ENCODE peak calls at places on chromosomes 7 and 10, in ten cellular contexts. One of them, this sample, is unnamed.
A peak's percentile ranks its signal among the peaks of the same experiment; 100 is the strongest.

GRCh38 chr10:93916257-93917063 is 22.7 kb downstream of the SLC35G1 start:
- DNase-seq in AG04449: no peak
- DNase-seq in NCI-H2081: peak; percentile 9
- DNase-seq in neural crest cell: no peak
- DNase-seq in body of pancreas: no peak
- DNase-seq in Peyer's patch: no peak
- DNase-seq in brain microvascular endothelial cell: no peak
- DNase-seq in Panc1: no peak
- DNase-seq in fibroblast of mammary gland: peak; percentile 58
- DNase-seq in OCI-LY7: peak; percentile 11
- DNase-seq in this sample: no peak

GRCh38 chr10:13681528-13681927 is 94.8 kb downstream of the PRPF18 start:
- DNase-seq in NCI-H2081: no peak
- DNase-seq in fibroblast of mammary gland: no peak
- DNase-seq in OCI-LY7: no peak
- DNase-seq in Peyer's patch: no peak
- DNase-seq in Panc1: no peak
- DNase-seq in neural crest cell: no peak
- DNase-seq in brain microvascular endothelial cell: no peak
- DNase-seq in AG04449: no peak
- DNase-seq in body of pancreas: no peak
- DNase-seq in this sample: no peak

GRCh38 chr10:33703897-33704825 is 369.7 kb upstream of the NRP1 start:
- DNase-seq in AG04449: no peak
- DNase-seq in neural crest cell: no peak
- DNase-seq in Peyer's patch: no peak
- DNase-seq in fibroblast of mammary gland: peak; percentile 92
- DNase-seq in NCI-H2081: no peak
- DNase-seq in OCI-LY7: no peak
- DNase-seq in brain microvascular endothelial cell: no peak
- DNase-seq in Panc1: no peak
- DNase-seq in body of pancreas: peak; percentile 17
- DNase-seq in this sample: no peak

GRCh38 chr7:54778166-54778565 is 19.2 kb upstream of the SEC61G start:
- DNase-seq in OCI-LY7: no peak
- DNase-seq in neural crest cell: no peak
- DNase-seq in NCI-H2081: no peak
- DNase-seq in Panc1: no peak
- DNase-seq in Peyer's patch: no peak
- DNase-seq in AG04449: no peak
- DNase-seq in fibroblast of mammary gland: no peak
- DNase-seq in body of pancreas: no peak
- DNase-seq in brain microvascular endothelial cell: no peak
- DNase-seq in this sample: no peak

GRCh38 chr10:79492839-79493238 is 19.5 kb upstream of the EIF5AL1 start:
- DNase-seq in fibroblast of mammary gland: no peak
- DNase-seq in body of pancreas: no peak
- DNase-seq in NCI-H2081: no peak
- DNase-seq in AG04449: no peak
- DNase-seq in OCI-LY7: no peak
- DNase-seq in Peyer's patch: no peak
- DNase-seq in Panc1: no peak
- DNase-seq in neural crest cell: no peak
- DNase-seq in brain microvascular endothelial cell: no peak
- DNase-seq in this sample: no peak

GRCh38 chr7:47783456-47784240 is 164.6 kb downstream of the PKD1L1 start:
- DNase-seq in OCI-LY7: no peak
- DNase-seq in neural crest cell: no peak
- DNase-seq in NCI-H2081: no peak
- DNase-seq in AG04449: peak; percentile 92
- DNase-seq in brain microvascular endothelial cell: peak; percentile 93
- DNase-seq in Peyer's patch: no peak
- DNase-seq in body of pancreas: peak; percentile 40
- DNase-seq in Panc1: peak; percentile 89
- DNase-seq in fibroblast of mammary gland: peak; percentile 96
- DNase-seq in this sample: peak; percentile 35

GRCh38 chr10:23024002-23024401 is 71.4 kb upstream of the MSRB2 start:
- DNase-seq in brain microvascular endothelial cell: no peak
- DNase-seq in OCI-LY7: no peak
- DNase-seq in AG04449: no peak
- DNase-seq in body of pancreas: no peak
- DNase-seq in fibroblast of mammary gland: no peak
- DNase-seq in Panc1: no peak
- DNase-seq in NCI-H2081: no peak
- DNase-seq in neural crest cell: no peak
- DNase-seq in Peyer's patch: no peak
- DNase-seq in this sample: no peak

GRCh38 chr10:70702193-70702763 is 30.0 kb downstream of the ADAMTS14 start:
- DNase-seq in AG04449: no peak
- DNase-seq in OCI-LY7: no peak
- DNase-seq in Peyer's patch: no peak
- DNase-seq in Panc1: no peak
- DNase-seq in fibroblast of mammary gland: no peak
- DNase-seq in NCI-H2081: no peak
- DNase-seq in brain microvascular endothelial cell: no peak
- DNase-seq in neural crest cell: no peak
- DNase-seq in body of pancreas: no peak
- DNase-seq in this sample: no peak

GRCh38 chr10:51397695-51398094 is 301.7 kb downstream of the CSTF2T start:
- DNase-seq in NCI-H2081: peak; percentile 22
- DNase-seq in Panc1: no peak
- DNase-seq in AG04449: no peak
- DNase-seq in fibroblast of mammary gland: peak; percentile 91
- DNase-seq in OCI-LY7: no peak
- DNase-seq in Peyer's patch: peak; percentile 84
- DNase-seq in neural crest cell: no peak
- DNase-seq in brain microvascular endothelial cell: peak; percentile 53
- DNase-seq in body of pancreas: peak; percentile 85
- DNase-seq in this sample: no peak

GRCh38 chr10:33114451-33114944 is 156.5 kb upstream of the ITGB1 start:
- DNase-seq in NCI-H2081: no peak
- DNase-seq in body of pancreas: no peak
- DNase-seq in AG04449: no peak
- DNase-seq in Panc1: no peak
- DNase-seq in fibroblast of mammary gland: peak; percentile 71
- DNase-seq in Peyer's patch: no peak
- DNase-seq in neural crest cell: no peak
- DNase-seq in brain microvascular endothelial cell: peak; percentile 46
- DNase-seq in OCI-LY7: peak; percentile 84
- DNase-seq in this sample: no peak

GRCh38 chr10:63268139-63268797 is 135.1 kb downstream of the NRBF2 start:
- DNase-seq in Peyer's patch: no peak
- DNase-seq in NCI-H2081: no peak
- DNase-seq in AG04449: no peak
- DNase-seq in OCI-LY7: no peak
- DNase-seq in Panc1: no peak
- DNase-seq in body of pancreas: peak; percentile 21
- DNase-seq in brain microvascular endothelial cell: no peak
- DNase-seq in neural crest cell: no peak
- DNase-seq in fibroblast of mammary gland: peak; percentile 51
- DNase-seq in this sample: no peak

GRCh38 chr10:102710604-102711003 is 3.6 kb downstream of the ARL3 start:
- DNase-seq in brain microvascular endothelial cell: peak; percentile 79
- DNase-seq in OCI-LY7: no peak
- DNase-seq in body of pancreas: no peak
- DNase-seq in neural crest cell: no peak
- DNase-seq in fibroblast of mammary gland: peak; percentile 63
- DNase-seq in Peyer's patch: no peak
- DNase-seq in NCI-H2081: no peak
- DNase-seq in Panc1: no peak
- DNase-seq in AG04449: no peak
- DNase-seq in this sample: no peak

GRCh38 chr7:47215049-47215448 is 366.9 kb downstream of the TNS3 start:
- DNase-seq in fibroblast of mammary gland: no peak
- DNase-seq in AG04449: no peak
- DNase-seq in Peyer's patch: no peak
- DNase-seq in NCI-H2081: no peak
- DNase-seq in neural crest cell: no peak
- DNase-seq in brain microvascular endothelial cell: no peak
- DNase-seq in Panc1: no peak
- DNase-seq in body of pancreas: no peak
- DNase-seq in OCI-LY7: no peak
- DNase-seq in this sample: no peak

GRCh38 chr10:132145521-132146185 is 41.1 kb upstream of the DPYSL4 start:
- DNase-seq in NCI-H2081: no peak
- DNase-seq in fibroblast of mammary gland: no peak
- DNase-seq in OCI-LY7: no peak
- DNase-seq in brain microvascular endothelial cell: no peak
- DNase-seq in AG04449: no peak
- DNase-seq in Peyer's patch: no peak
- DNase-seq in Panc1: no peak
- DNase-seq in body of pancreas: no peak
- DNase-seq in neural crest cell: no peak
- DNase-seq in this sample: no peak

GRCh38 chr10:77290528-77291155 is 347.0 kb downstream of the KCNMA1 start:
- DNase-seq in Panc1: no peak
- DNase-seq in OCI-LY7: no peak
- DNase-seq in AG04449: peak; percentile 97
- DNase-seq in fibroblast of mammary gland: peak; percentile 75
- DNase-seq in body of pancreas: no peak
- DNase-seq in neural crest cell: no peak
- DNase-seq in brain microvascular endothelial cell: peak; percentile 97
- DNase-seq in Peyer's patch: no peak
- DNase-seq in NCI-H2081: no peak
- DNase-seq in this sample: no peak

GRCh38 chr7:35555934-35556333 is 139.0 kb downstream of the HERPUD2 start:
- DNase-seq in brain microvascular endothelial cell: no peak
- DNase-seq in Peyer's patch: no peak
- DNase-seq in AG04449: no peak
- DNase-seq in OCI-LY7: no peak
- DNase-seq in NCI-H2081: no peak
- DNase-seq in neural crest cell: no peak
- DNase-seq in body of pancreas: no peak
- DNase-seq in Panc1: peak; percentile 20
- DNase-seq in fibroblast of mammary gland: peak; percentile 28
- DNase-seq in this sample: no peak

GRCh38 chr7:68425377-68425776 is 1172.9 kb upstream of the AUTS2 start:
- DNase-seq in Peyer's patch: peak; percentile 51
- DNase-seq in AG04449: no peak
- DNase-seq in OCI-LY7: peak; percentile 7
- DNase-seq in brain microvascular endothelial cell: no peak
- DNase-seq in fibroblast of mammary gland: no peak
- DNase-seq in body of pancreas: no peak
- DNase-seq in Panc1: no peak
- DNase-seq in NCI-H2081: no peak
- DNase-seq in neural crest cell: no peak
- DNase-seq in this sample: no peak

GRCh38 chr7:69598081-69598486 is at the start of gene AUTS2:
- DNase-seq in fibroblast of mammary gland: peak; percentile 75
- DNase-seq in AG04449: peak; percentile 21
- DNase-seq in neural crest cell: peak; percentile 79
- DNase-seq in body of pancreas: peak; percentile 90
- DNase-seq in OCI-LY7: peak; percentile 94
- DNase-seq in Panc1: peak; percentile 13
- DNase-seq in brain microvascular endothelial cell: peak; percentile 48
- DNase-seq in NCI-H2081: peak; percentile 85
- DNase-seq in Peyer's patch: peak; percentile 86
- DNase-seq in this sample: peak; percentile 45

GRCh38 chr10:29811751-29812427 is 177.1 kb upstream of the SVIL start:
- DNase-seq in OCI-LY7: no peak
- DNase-seq in fibroblast of mammary gland: peak; percentile 97
- DNase-seq in Panc1: peak; percentile 55
- DNase-seq in Peyer's patch: no peak
- DNase-seq in brain microvascular endothelial cell: peak; percentile 58
- DNase-seq in NCI-H2081: peak; percentile 35
- DNase-seq in body of pancreas: peak; percentile 74
- DNase-seq in AG04449: peak; percentile 91
- DNase-seq in neural crest cell: no peak
- DNase-seq in this sample: no peak

GRCh38 chr7:26912351-26912750 is 48.0 kb upstream of the SKAP2 start:
- DNase-seq in Panc1: no peak
- DNase-seq in neural crest cell: no peak
- DNase-seq in body of pancreas: no peak
- DNase-seq in Peyer's patch: no peak
- DNase-seq in brain microvascular endothelial cell: no peak
- DNase-seq in NCI-H2081: no peak
- DNase-seq in fibroblast of mammary gland: peak; percentile 5
- DNase-seq in OCI-LY7: no peak
- DNase-seq in AG04449: no peak
- DNase-seq in this sample: no peak

GRCh38 chr7:155214328-155214986 is 83.2 kb upstream of the INSIG1 start:
- DNase-seq in brain microvascular endothelial cell: no peak
- DNase-seq in fibroblast of mammary gland: peak; percentile 39
- DNase-seq in neural crest cell: no peak
- DNase-seq in AG04449: no peak
- DNase-seq in body of pancreas: peak; percentile 75
- DNase-seq in NCI-H2081: peak; percentile 24
- DNase-seq in Panc1: no peak
- DNase-seq in OCI-LY7: no peak
- DNase-seq in Peyer's patch: peak; percentile 60
- DNase-seq in this sample: no peak

GRCh38 chr7:20201380-20201779 is 15.8 kb downstream of the MACC1 start:
- DNase-seq in NCI-H2081: no peak
- DNase-seq in neural crest cell: no peak
- DNase-seq in OCI-LY7: peak; percentile 12
- DNase-seq in brain microvascular endothelial cell: no peak
- DNase-seq in body of pancreas: peak; percentile 20
- DNase-seq in Panc1: no peak
- DNase-seq in fibroblast of mammary gland: no peak
- DNase-seq in AG04449: no peak
- DNase-seq in Peyer's patch: peak; percentile 62
- DNase-seq in this sample: no peak

GRCh38 chr7:100675581-100676350 is 2.2 kb downstream of the GNB2 start:
- DNase-seq in Peyer's patch: peak; percentile 96
- DNase-seq in brain microvascular endothelial cell: peak; percentile 40
- DNase-seq in AG04449: no peak
- DNase-seq in Panc1: no peak
- DNase-seq in body of pancreas: peak; percentile 84
- DNase-seq in neural crest cell: peak; percentile 64
- DNase-seq in OCI-LY7: peak; percentile 81
- DNase-seq in NCI-H2081: peak; percentile 72
- DNase-seq in fibroblast of mammary gland: peak; percentile 70
- DNase-seq in this sample: no peak

GRCh38 chr7:133110312-133110711 is 28.4 kb upstream of the CHCHD3 start:
- DNase-seq in NCI-H2081: no peak
- DNase-seq in OCI-LY7: no peak
- DNase-seq in AG04449: no peak
- DNase-seq in neural crest cell: no peak
- DNase-seq in fibroblast of mammary gland: no peak
- DNase-seq in Peyer's patch: no peak
- DNase-seq in brain microvascular endothelial cell: no peak
- DNase-seq in Panc1: no peak
- DNase-seq in body of pancreas: no peak
- DNase-seq in this sample: no peak

GRCh38 chr10:21803374-21803773 is 200.2 kb downstream of the DNAJC1 start:
- DNase-seq in Peyer's patch: no peak
- DNase-seq in neural crest cell: no peak
- DNase-seq in brain microvascular endothelial cell: no peak
- DNase-seq in OCI-LY7: no peak
- DNase-seq in Panc1: no peak
- DNase-seq in body of pancreas: no peak
- DNase-seq in AG04449: no peak
- DNase-seq in NCI-H2081: no peak
- DNase-seq in fibroblast of mammary gland: no peak
- DNase-seq in this sample: no peak

GRCh38 chr7:38846280-38846679 is 62.7 kb downstream of the VPS41 start:
- DNase-seq in Peyer's patch: no peak
- DNase-seq in neural crest cell: no peak
- DNase-seq in body of pancreas: no peak
- DNase-seq in OCI-LY7: no peak
- DNase-seq in brain microvascular endothelial cell: no peak
- DNase-seq in fibroblast of mammary gland: no peak
- DNase-seq in NCI-H2081: no peak
- DNase-seq in Panc1: no peak
- DNase-seq in AG04449: no peak
- DNase-seq in this sample: no peak

GRCh38 chr10:61503051-61503450 is 49.9 kb upstream of the TMEM26 start:
- DNase-seq in Panc1: no peak
- DNase-seq in OCI-LY7: no peak
- DNase-seq in neural crest cell: no peak
- DNase-seq in AG04449: no peak
- DNase-seq in fibroblast of mammary gland: peak; percentile 67
- DNase-seq in brain microvascular endothelial cell: peak; percentile 2
- DNase-seq in body of pancreas: no peak
- DNase-seq in NCI-H2081: no peak
- DNase-seq in Peyer's patch: no peak
- DNase-seq in this sample: no peak

GRCh38 chr7:2936301-2936700 is 92.2 kb upstream of the GNA12 start:
- DNase-seq in body of pancreas: no peak
- DNase-seq in NCI-H2081: no peak
- DNase-seq in brain microvascular endothelial cell: no peak
- DNase-seq in OCI-LY7: no peak
- DNase-seq in AG04449: no peak
- DNase-seq in fibroblast of mammary gland: no peak
- DNase-seq in Panc1: no peak
- DNase-seq in Peyer's patch: peak; percentile 14
- DNase-seq in neural crest cell: no peak
- DNase-seq in this sample: no peak